ENCODE peak calls at places on chromosomes 11 and 22, in eight cellular contexts. N is body of pancreas, I is IMR-90, Z is GM12891, C is erythroblast, Q is adrenal gland, O is GM12892, B is uterus. R is an unnamed sample.
A peak's percentile ranks its signal among the peaks of the same experiment; 100 is the strongest.

GRCh38 chr11:63768232-63769043 is at the start of gene ZFTA:
- DNase-seq in Z (peak; percentile 84), C (peak; percentile 67), N (peak; percentile 72), B (peak; percentile 72), I (peak; percentile 37), Q (peak; percentile 70), O (peak; percentile 77), R (peak; percentile 81)

GRCh38 chr22:27299181-27300085 is 502.1 kb downstream of the MN1 start:
- DNase-seq in N (no peak), I (no peak), Q (no peak), B (peak; percentile 32), O (no peak), Z (no peak), C (peak; percentile 66), R (no peak)

GRCh38 chr11:57560146-57560545 is 7.3 kb downstream of the UBE2L6 start:
- DNase-seq in Z (no peak), C (no peak), I (no peak), O (no peak), N (peak; percentile 26), B (no peak), Q (no peak), R (no peak)

GRCh38 chr22:44567846-44568493 is 69.9 kb upstream of the RTL6 start:
- DNase-seq in Q (peak; percentile 66), B (no peak), Z (no peak), I (peak; percentile 39), O (no peak), N (peak; percentile 57), C (peak; percentile 42), R (no peak)

GRCh38 chr11:11400635-11401232 is 47.7 kb upstream of the CSNK2A3 start:
- DNase-seq in I (no peak), C (peak; percentile 69), N (no peak), O (no peak), Q (no peak), Z (no peak), B (no peak), R (no peak)

GRCh38 chr11:71330349-71330748 is 78.0 kb upstream of the SHANK2 start:
- DNase-seq in B (no peak), N (no peak), I (no peak), O (no peak), Q (no peak), C (no peak), Z (no peak), R (no peak)

GRCh38 chr22:46916886-46917625 is 154.6 kb downstream of the TBC1D22A start:
- DNase-seq in O (no peak), Z (no peak), C (no peak), Q (no peak), I (no peak), N (no peak), B (no peak), R (no peak)

GRCh38 chr11:44010789-44011251 is 37.0 kb upstream of the ACCSL start:
- DNase-seq in Q (peak; percentile 10), B (no peak), N (no peak), C (no peak), O (no peak), Z (no peak), I (peak; percentile 48), R (no peak)

GRCh38 chr11:31764766-31765165 is 46.4 kb downstream of the PAX6 start:
- DNase-seq in Q (no peak), B (no peak), O (no peak), Z (no peak), I (no peak), C (no peak), N (no peak), R (no peak)

GRCh38 chr22:37745548-37746365 is 48.9 kb downstream of the TRIOBP start:
- DNase-seq in C (peak; percentile 90), Q (peak; percentile 90), Z (peak; percentile 97), B (peak; percentile 91), O (peak; percentile 94), I (peak; percentile 84), N (peak; percentile 92), R (no peak)
- TF ChIP-seq POLR2A in C (peak; percentile 24), Q (no peak), Z (no peak), B (peak; percentile 50), O (peak; percentile 56), I (peak; percentile 33), N (peak; percentile 47), R (peak; percentile 24)

GRCh38 chr22:31923761-31924160 is 20.6 kb upstream of the YWHAH start:
- DNase-seq in Z (no peak), N (no peak), O (no peak), Q (no peak), B (no peak), I (no peak), C (no peak), R (no peak)
- TF ChIP-seq POLR2A in Z (no peak), N (no peak), O (no peak), Q (no peak), B (no peak), I (no peak), C (no peak), R (no peak)

GRCh38 chr11:1122356-1123002 is 35.3 kb upstream of the MUC5AC start:
- DNase-seq in I (no peak), B (no peak), Z (peak; percentile 17), O (no peak), Q (peak; percentile 6), N (no peak), C (no peak), R (no peak)

GRCh38 chr11:1121343-1122331 is 36.1 kb upstream of the MUC5AC start:
- DNase-seq in B (no peak), Q (peak; percentile 15), I (peak; percentile 17), O (peak; percentile 32), C (no peak), N (peak; percentile 9), Z (peak; percentile 21), R (peak; percentile 81)

GRCh38 chr11:1125803-1126202 is 31.9 kb upstream of the MUC5AC start:
- DNase-seq in O (no peak), Z (no peak), I (no peak), B (no peak), C (no peak), Q (no peak), N (no peak), R (no peak)

GRCh38 chr11:1126491-1126926 is 31.2 kb upstream of the MUC5AC start:
- DNase-seq in O (peak; percentile 23), Z (no peak), B (no peak), N (no peak), C (no peak), Q (no peak), I (no peak), R (no peak)

DNA sequence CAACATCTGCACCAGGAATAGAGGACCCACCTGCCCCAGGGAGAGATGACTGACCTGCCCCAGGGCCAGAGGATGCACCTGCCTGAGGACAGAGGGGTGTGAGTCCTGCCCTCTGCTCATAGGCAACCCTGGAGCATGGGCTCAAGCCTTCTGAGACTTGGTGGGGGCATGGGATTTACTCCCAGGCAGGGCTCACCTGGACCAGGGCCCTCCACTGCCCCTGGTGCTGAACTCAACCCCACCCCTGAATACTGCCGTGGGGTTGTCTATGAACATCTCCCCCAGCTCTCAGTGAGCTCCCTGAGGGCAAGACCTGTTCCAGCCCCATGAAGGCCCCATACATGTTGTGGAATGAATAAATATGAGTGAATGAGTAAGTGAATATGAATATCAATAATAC is 33.8 kb upstream of the MUC5AC start:
- DNase-seq in B (no peak), Q (no peak), C (no peak), Z (peak; percentile 24), O (peak; percentile 14), N (no peak), I (no peak), R (no peak)
- TF ChIP-seq POLR2A in B (no peak), Q (no peak), C (no peak), Z (no peak), O (no peak), N (no peak), I (no peak), R (no peak)

DNA sequence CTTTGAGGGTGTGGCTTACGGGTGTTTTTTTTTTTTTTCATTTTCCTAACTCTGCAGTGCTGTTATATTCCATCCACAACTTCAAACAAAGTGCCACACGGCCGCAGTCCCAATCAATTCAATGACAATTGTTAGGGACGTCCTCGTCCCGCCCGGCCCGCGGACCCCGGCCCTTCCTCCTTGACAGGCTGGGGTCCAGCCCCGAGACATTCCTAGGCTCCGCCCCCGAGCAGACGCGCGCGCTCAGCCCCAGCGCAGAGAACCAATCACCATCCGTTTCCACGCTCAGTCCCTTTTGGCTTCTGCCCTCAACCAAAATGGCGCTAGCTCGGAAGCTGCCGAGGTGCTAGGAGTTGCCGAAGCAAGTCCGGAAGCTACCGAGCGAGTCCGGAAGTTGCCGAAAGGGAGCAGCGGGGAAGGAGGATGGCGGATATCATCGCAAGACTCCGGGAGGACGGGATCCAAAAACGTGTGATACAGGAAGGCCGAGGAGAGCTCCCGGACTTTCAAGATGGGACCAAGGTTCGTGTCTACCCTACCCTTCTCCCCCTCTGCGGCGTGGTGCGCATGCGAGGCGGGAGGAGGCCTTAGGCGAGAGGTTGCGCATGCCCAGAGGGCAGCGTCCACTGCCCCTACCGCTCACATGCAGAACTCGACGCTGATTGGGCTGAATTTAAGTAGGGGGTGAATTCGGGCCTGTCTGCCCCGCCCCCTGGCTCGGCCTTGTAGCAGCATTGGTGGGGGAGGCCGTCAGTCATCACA is at the start of gene AIP:
- DNase-seq in Q (peak; percentile 98), B (peak; percentile 98), Z (peak; percentile 92), N (peak; percentile 98), I (peak; percentile 97), O (peak; percentile 92), C (peak; percentile 98), R (peak; percentile 99)
- TF ChIP-seq POLR2A in Q (peak; percentile 40), B (peak; percentile 43), Z (peak; percentile 49), N (peak; percentile 72), I (peak; percentile 77), O (peak; percentile 71), C (peak; percentile 72), R (peak; percentile 58)

R was measured in H54.